ENCODE peak calls at places on chromosomes 11 and 22, in five cellular contexts. Y is neural progenitor cell, D is mammary epithelial cell, R is adrenal gland, M is endodermal cell. P is an unnamed sample.
A peak's percentile ranks its signal among the peaks of the same experiment; 100 is the strongest.

GRCh38 chr22:39396797-39397195 is 2.8 kb upstream of the TAB1 start:
- DNase-seq in M (no peak), R (no peak), D (no peak), Y (no peak), P (no peak)

GRCh38 chr11:13440100-13440855 is 22.7 kb downstream of the BTBD10 start:
- DNase-seq in M (peak; percentile 54), D (peak; percentile 93), R (peak; percentile 51), Y (no peak), P (peak; percentile 78)

GRCh38 chr11:61542024-61542461 is 33.5 kb downstream of the LRRC10B start:
- DNase-seq in Y (no peak), M (no peak), R (no peak), D (no peak), P (no peak)

GRCh38 chr22:47535681-47536080 is 773.2 kb downstream of the TBC1D22A start:
- DNase-seq in D (no peak), Y (no peak), R (no peak), M (no peak), P (no peak)

GRCh38 chr11:9619971-9620370 is 43.9 kb upstream of the SWAP70 start:
- DNase-seq in D (no peak), Y (no peak), R (no peak), M (no peak), P (no peak)

GRCh38 chr11:865512-866430 is 23.1 kb downstream of the TSPAN4 start:
- DNase-seq in D (no peak), R (no peak), Y (no peak), M (no peak), P (no peak)

GRCh38 chr22:22479116-22479515 is 29.4 kb downstream of the ZNF280B start:
- DNase-seq in Y (no peak), R (no peak), M (no peak), D (no peak), P (no peak)

GRCh38 chr11:369336-370018 is at the start of gene B4GALNT4:
- DNase-seq in Y (peak; percentile 78), D (no peak), R (no peak), M (peak; percentile 63), P (peak; percentile 25)

GRCh38 chr11:108959874-108960273 is 295.0 kb downstream of the DDX10 start:
- DNase-seq in Y (no peak), D (no peak), R (no peak), M (peak; percentile 57), P (no peak)

GRCh38 chr22:36449776-36450175 is 31.7 kb downstream of the TXN2 start:
- DNase-seq in M (no peak), D (no peak), R (no peak), Y (no peak), P (no peak)

GRCh38 chr22:20080776-20081654 is 974 bp downstream of the DGCR8 start:
- DNase-seq in R (no peak), M (peak; percentile 74), D (peak; percentile 64), Y (peak; percentile 68), P (peak; percentile 40)

GRCh38 chr11:66457826-66458225 is 8.9 kb upstream of the PELI3 start:
- DNase-seq in D (no peak), R (no peak), M (no peak), Y (no peak), P (no peak)

GRCh38 chr22:46149998-46150549 is at the start of gene PPARA:
- DNase-seq in R (peak; percentile 94), Y (peak; percentile 82), M (peak; percentile 86), D (peak; percentile 59), P (peak; percentile 59)

GRCh38 chr22:19064354-19065054 is 57.7 kb downstream of the DGCR2 start:
- DNase-seq in D (no peak), Y (no peak), M (no peak), R (no peak), P (no peak)

GRCh38 chr11:77066229-77067023 is at the start of gene CAPN5:
- DNase-seq in D (peak; percentile 84), M (peak; percentile 98), R (peak; percentile 95), Y (peak; percentile 98), P (peak; percentile 94)

GRCh38 chr11:130718118-130718517 is 198.2 kb downstream of the SNX19 start:
- DNase-seq in M (peak; percentile 24), R (no peak), Y (no peak), D (no peak), P (no peak)

GRCh38 chr11:11958403-11958802 is 50.0 kb downstream of the DKK3 start:
- DNase-seq in M (no peak), D (no peak), R (no peak), Y (no peak), P (no peak)

GRCh38 chr11:100719362-100719761 is 32.3 kb downstream of the ARHGAP42 start:
- DNase-seq in R (no peak), M (peak; percentile 78), Y (peak; percentile 57), D (peak; percentile 24), P (no peak)

GRCh38 chr22:46149493-46149997 is 781 bp upstream of the PPARA start:
- DNase-seq in D (no peak), Y (peak; percentile 78), R (peak; percentile 62), M (peak; percentile 83), P (no peak)

GRCh38 chr11:62593434-62594044 is 2.2 kb upstream of the TUT1 start:
- DNase-seq in Y (peak; percentile 88), R (peak; percentile 70), D (peak; percentile 66), M (peak; percentile 93), P (peak; percentile 96)

GRCh38 chr11:95575517-95575916 is 214.1 kb downstream of the FAM76B start:
- DNase-seq in D (no peak), Y (no peak), R (no peak), M (no peak), P (no peak)

GRCh38 chr11:31817054-31817620 is 6.0 kb upstream of the PAX6 start:
- DNase-seq in D (peak; percentile 17), Y (peak; percentile 86), R (no peak), M (peak; percentile 72), P (peak; percentile 81)

GRCh38 chr11:21476588-21476987 is 716.3 kb upstream of the ANO5 start:
- DNase-seq in M (no peak), D (no peak), Y (no peak), R (no peak), P (no peak)

GRCh38 chr11:126416542-126417090 is 61.1 kb downstream of the ST3GAL4 start:
- DNase-seq in D (no peak), M (peak; percentile 94), R (peak; percentile 93), Y (peak; percentile 95), P (peak; percentile 91)

GRCh38 chr11:76672431-76673163 is 2.0 kb upstream of the LRRC32 start:
- DNase-seq in R (no peak), D (no peak), M (no peak), Y (no peak), P (no peak)

GRCh38 chr11:39361557-39361956 is 2097.9 kb downstream of the LRRC4C start:
- DNase-seq in R (no peak), M (no peak), D (no peak), Y (no peak), P (no peak)

GRCh38 chr11:44877908-44878459 is 72.7 kb downstream of the TP53I11 start:
- DNase-seq in R (no peak), D (no peak), Y (peak; percentile 88), M (peak; percentile 80), P (peak; percentile 74)

GRCh38 chr11:44880511-44880910 is 70.2 kb downstream of the TP53I11 start:
- DNase-seq in M (no peak), Y (no peak), R (no peak), D (no peak), P (no peak)

GRCh38 chr11:44880953-44881352 is 69.7 kb downstream of the TP53I11 start:
- DNase-seq in R (no peak), D (no peak), M (no peak), Y (no peak), P (no peak)

GRCh38 chr11:44878696-44879095 is 72.0 kb downstream of the TP53I11 start:
- DNase-seq in Y (peak; percentile 40), R (no peak), D (no peak), M (no peak), P (no peak)

DNA sequence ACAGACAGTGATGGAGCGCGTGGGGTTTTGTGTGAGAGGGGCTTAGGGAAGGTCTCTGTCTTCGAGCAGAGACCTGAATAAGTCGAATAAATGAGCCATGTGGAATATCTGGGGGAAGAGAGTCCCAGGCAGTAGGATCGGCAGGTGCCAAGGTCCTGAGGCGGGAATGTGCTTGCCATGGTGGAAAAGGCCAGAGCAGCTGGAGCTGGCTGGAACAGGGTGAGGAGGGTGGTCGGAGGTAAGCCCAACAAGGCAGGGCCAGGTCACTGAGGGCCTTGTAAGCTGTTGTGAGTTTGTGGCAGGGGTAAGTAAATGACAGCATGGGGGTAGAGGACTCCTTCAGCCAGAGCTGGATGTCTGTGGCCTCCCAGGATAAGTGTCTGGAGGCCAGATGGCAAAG is 71.3 kb downstream of the TP53I11 start:
- DNase-seq in Y (no peak), M (no peak), R (no peak), D (no peak), P (no peak)
- H3K27ac ChIP-seq in Y (no peak overlapping the region), M (no peak overlapping the region), R (no peak overlapping the region), D (no peak overlapping the region), P (no peak overlapping the region)

GRCh38 chr11:47392546-47393162 is 14.3 kb upstream of the SPI1 start:
- DNase-seq in D (no peak), Y (no peak), M (no peak), R (no peak), P (no peak)

GRCh38 chr11:47395225-47396048 is 13.0 kb upstream of the SLC39A13 start:
- DNase-seq in Y (no peak), M (no peak), R (no peak), D (no peak), P (no peak)

GRCh38 chr11:47394322-47395224 is 13.8 kb upstream of the SLC39A13 start:
- DNase-seq in D (no peak), R (no peak), Y (peak; percentile 2), M (peak; percentile 49), P (peak; percentile 44)

GRCh38 chr11:47393163-47394049 is 15.0 kb upstream of the SLC39A13 start:
- DNase-seq in R (no peak), Y (peak; percentile 0), D (no peak), M (no peak), P (no peak)

GRCh38 chr11:47394050-47394321 is 14.4 kb upstream of the SLC39A13 start:
- DNase-seq in R (no peak), Y (no peak), D (no peak), M (no peak), P (no peak)
- H3K4me1 ChIP-seq in R (no peaks in the 10 kb centered on the region), Y (no peaks in the 10 kb centered on the region), D (peaks cover 9% of the 10 kb centered on the region), M (no peaks in the 10 kb centered on the region), P (no peaks in the 10 kb centered on the region)

DNA sequence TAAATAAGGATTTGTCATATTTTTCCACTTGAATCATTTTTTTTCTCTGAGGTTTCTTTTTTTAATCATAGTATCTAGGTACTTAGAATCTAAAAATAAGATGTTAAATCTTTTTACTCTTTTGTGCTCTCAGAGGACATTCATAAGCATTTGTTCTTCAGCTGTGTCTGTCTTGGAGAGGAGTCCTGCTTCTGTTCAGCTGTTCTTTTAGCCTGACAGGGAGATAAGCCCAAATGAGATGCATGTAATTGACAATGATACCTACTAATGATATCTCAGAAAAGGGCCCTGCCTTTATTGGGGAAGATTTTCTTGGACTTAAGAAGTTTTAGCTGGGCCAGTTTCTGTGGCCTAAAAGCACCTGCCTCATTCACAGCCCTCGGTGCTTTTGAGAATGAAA is 156.9 kb downstream of the NCAM1 start:
- DNase-seq in D (no peak), M (no peak), Y (no peak), R (no peak), P (no peak)
- H3K27ac ChIP-seq in D (no peak overlapping the region), M (no peak overlapping the region), Y (no peak overlapping the region), R (no peak overlapping the region), P (no peak overlapping the region)

GRCh38 chr11:64861227-64861970 is 16.9 kb upstream of the CDC42BPG start:
- DNase-seq in R (no peak), M (no peak), D (no peak), Y (no peak), P (no peak)
- H3K4me1 ChIP-seq in R (peaks cover 83% of the 10 kb centered on the region), M (peaks cover 3% of the 10 kb centered on the region), D (peaks cover 44% of the 10 kb centered on the region), Y (peaks cover 37% of the 10 kb centered on the region), P (peaks cover 10% of the 10 kb centered on the region)

GRCh38 chr11:2833051-2833937 is 52.3 kb downstream of the CDKN1C start:
- DNase-seq in D (no peak), M (no peak), R (no peak), Y (no peak), P (no peak)
- H3K27ac ChIP-seq in D (no peak overlapping the region), M (no peak overlapping the region), R (no peak overlapping the region), Y (no peak overlapping the region), P (no peak overlapping the region)

P was measured in A673.